ENCODE peak calls at places on chromosomes 12 and 14, in four cellular contexts. One of them, this sample, is unnamed.

GRCh38 chr12:60689137-60689536 is 1093.3 kb downstream of the SLC16A7 start:
- DNase-seq in NK-92 treated with Interleukin-12 subunit alpha and Interleukin-12 subunit beta, amount 100 ng/mL, for 24 hours: no peak
- DNase-seq in omental fat pad: no peak
- DNase-seq in aorta: no peak
- DNase-seq in this sample: no peak

GRCh38 chr12:28122756-28123155 is 67.5 kb upstream of the CCDC91 start:
- DNase-seq in NK-92 treated with Interleukin-12 subunit alpha and Interleukin-12 subunit beta, amount 100 ng/mL, for 24 hours: no peak
- DNase-seq in aorta: no peak
- DNase-seq in omental fat pad: no peak
- DNase-seq in this sample: no peak

GRCh38 chr12:131773582-131774221 is 54.5 kb upstream of the MMP17 start:
- DNase-seq in NK-92 treated with Interleukin-12 subunit alpha and Interleukin-12 subunit beta, amount 100 ng/mL, for 24 hours: no peak
- DNase-seq in omental fat pad: no peak
- DNase-seq in aorta: no peak
- DNase-seq in this sample: no peak

GRCh38 chr12:122079532-122080081 is 1.1 kb downstream of the MLXIP start:
- DNase-seq in omental fat pad: no peak
- DNase-seq in NK-92 treated with Interleukin-12 subunit alpha and Interleukin-12 subunit beta, amount 100 ng/mL, for 24 hours: no peak
- DNase-seq in aorta: no peak
- DNase-seq in this sample: no peak

GRCh38 chr12:28378749-28379148 is 188.5 kb downstream of the CCDC91 start:
- DNase-seq in NK-92 treated with Interleukin-12 subunit alpha and Interleukin-12 subunit beta, amount 100 ng/mL, for 24 hours: no peak
- DNase-seq in omental fat pad: no peak
- DNase-seq in aorta: no peak
- DNase-seq in this sample: no peak

GRCh38 chr12:2289525-2289924 is 236.7 kb downstream of the CACNA1C start:
- DNase-seq in omental fat pad: no peak
- DNase-seq in aorta: no peak
- DNase-seq in NK-92 treated with Interleukin-12 subunit alpha and Interleukin-12 subunit beta, amount 100 ng/mL, for 24 hours: no peak
- DNase-seq in this sample: no peak

GRCh38 chr12:122909442-122910288 is 13.7 kb upstream of the VPS37B start:
- DNase-seq in NK-92 treated with Interleukin-12 subunit alpha and Interleukin-12 subunit beta, amount 100 ng/mL, for 24 hours: no peak
- DNase-seq in aorta: no peak
- DNase-seq in omental fat pad: no peak
- DNase-seq in this sample: peak

GRCh38 chr14:100523131-100523530 is 64.1 kb downstream of the BEGAIN start:
- DNase-seq in aorta: no peak
- DNase-seq in omental fat pad: peak
- DNase-seq in NK-92 treated with Interleukin-12 subunit alpha and Interleukin-12 subunit beta, amount 100 ng/mL, for 24 hours: no peak
- DNase-seq in this sample: no peak

GRCh38 chr12:29744365-29744764 is 39.4 kb downstream of the TMTC1 start:
- DNase-seq in omental fat pad: no peak
- DNase-seq in NK-92 treated with Interleukin-12 subunit alpha and Interleukin-12 subunit beta, amount 100 ng/mL, for 24 hours: no peak
- DNase-seq in aorta: no peak
- DNase-seq in this sample: no peak

GRCh38 chr12:3869860-3870259 is 3.3 kb downstream of the PARP11 start:
- DNase-seq in omental fat pad: no peak
- DNase-seq in aorta: no peak
- DNase-seq in NK-92 treated with Interleukin-12 subunit alpha and Interleukin-12 subunit beta, amount 100 ng/mL, for 24 hours: no peak
- DNase-seq in this sample: no peak

GRCh38 chr14:59482471-59483331 is 1.5 kb downstream of the L3HYPDH start:
- DNase-seq in NK-92 treated with Interleukin-12 subunit alpha and Interleukin-12 subunit beta, amount 100 ng/mL, for 24 hours: no peak
- DNase-seq in omental fat pad: peak
- DNase-seq in aorta: no peak
- DNase-seq in this sample: peak

GRCh38 chr12:46556820-46557524 is 184.4 kb upstream of the SLC38A2 start:
- DNase-seq in aorta: no peak
- DNase-seq in NK-92 treated with Interleukin-12 subunit alpha and Interleukin-12 subunit beta, amount 100 ng/mL, for 24 hours: no peak
- DNase-seq in omental fat pad: no peak
- DNase-seq in this sample: peak